ENCODE peak calls at places on chromosomes 6 and 20, in five cellular contexts. A is K562, S is H1, E is stomach, J is sigmoid colon. D is an unnamed sample.

GRCh38 chr6:56552212-56553130 is 90.2 kb downstream of the DST start:
- DNase-seq in A (no peak), S (no peak), E (no peak), J (no peak), D (no peak)

GRCh38 chr20:8646026-8646425 is 422.9 kb upstream of the PLCB4 start:
- DNase-seq in A (no peak), S (no peak), E (no peak), J (no peak), D (no peak)

GRCh38 chr6:93104195-93104817 is 315.1 kb downstream of the EPHA7 start:
- DNase-seq in A (no peak), S (no peak), E (no peak), J (no peak), D (no peak)

GRCh38 chr20:39397646-39398045 is 435.5 kb downstream of the DHX35 start:
- DNase-seq in A (no peak), S (no peak), E (no peak), J (no peak), D (no peak)

GRCh38 chr20:32434434-32434833 is 76.3 kb downstream of the ASXL1 start:
- DNase-seq in A (no peak), S (no peak), E (no peak), J (no peak), D (no peak)

GRCh38 chr6:111978826-111979225 is 75.1 kb upstream of the CCN6 start:
- DNase-seq in A (no peak), S (no peak), E (no peak), J (no peak), D (no peak)

GRCh38 chr6:69647726-69648125 is 149.1 kb downstream of the LMBRD1 start:
- DNase-seq in A (no peak), S (no peak), E (no peak), J (no peak), D (no peak)

GRCh38 chr20:58133020-58133419 is 95.4 kb downstream of the ANKRD60 start:
- DNase-seq in A (no peak), S (no peak), E (no peak), J (no peak), D (no peak)

GRCh38 chr6:2931055-2931454 is 27.9 kb upstream of the SERPINB9 start:
- DNase-seq in A (no peak), S (no peak), E (peak), J (no peak), D (no peak)

GRCh38 chr6:42268835-42269204 is 51.2 kb upstream of the MRPS10 start:
- DNase-seq in A (no peak), S (no peak), E (no peak), J (no peak), D (no peak)

GRCh38 chr6:19789100-19789805 is 47.9 kb upstream of the ID4 start:
- DNase-seq in A (no peak), S (no peak), E (no peak), J (no peak), D (no peak)

GRCh38 chr6:68649669-68650068 is 14.6 kb downstream of the ADGRB3 start:
- DNase-seq in A (no peak), S (no peak), E (no peak), J (no peak), D (no peak)

GRCh38 chr6:33609019-33609418 is 12.1 kb upstream of the ITPR3 start:
- DNase-seq in A (no peak), S (no peak), E (no peak), J (no peak), D (no peak)

GRCh38 chr6:18362058-18362561 is 25.0 kb upstream of the RNF144B start:
- DNase-seq in A (no peak), S (no peak), E (no peak), J (no peak), D (no peak)

GRCh38 chr6:105243487-105243886 is 63.7 kb upstream of the POPDC3 start:
- DNase-seq in A (no peak), S (no peak), E (no peak), J (no peak), D (no peak)

GRCh38 chr20:13271098-13271497 is 50.0 kb downstream of the ISM1 start:
- DNase-seq in A (no peak), S (no peak), E (no peak), J (no peak), D (no peak)

DNA sequence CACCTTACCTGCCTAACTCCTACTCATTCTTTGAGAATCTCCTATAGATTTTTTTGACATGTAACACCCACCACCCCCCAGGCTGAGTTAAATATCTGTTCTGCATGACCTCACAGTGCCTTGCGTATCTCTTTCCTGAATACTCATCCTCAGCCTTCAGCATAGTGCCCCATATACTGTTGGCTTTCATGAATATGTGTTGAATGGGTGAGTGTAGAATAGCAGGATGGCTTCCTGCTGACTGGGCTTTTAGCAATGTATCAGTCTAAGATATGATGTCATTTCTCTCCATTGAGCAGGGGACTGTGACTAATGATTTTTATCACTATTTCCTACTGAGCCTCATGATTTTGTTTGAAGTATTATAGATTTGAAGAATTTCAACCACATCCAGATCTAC is 361.6 kb upstream of the MARCKS start:
- DNase-seq in A (no peak), S (no peak), E (no peak), J (no peak), D (no peak)
- H3K4me3 ChIP-seq in A (no peak), S (no peak), E (no peak), J (no peak), D (no peak)

GRCh38 chr20:432677-433299 is 24.7 kb downstream of the RBCK1 start:
- DNase-seq in A (no peak), S (no peak), E (no peak), J (no peak), D (no peak)

GRCh38 chr20:433300-433975 is 25.3 kb downstream of the RBCK1 start:
- DNase-seq in A (no peak), S (no peak), E (no peak), J (no peak), D (no peak)

GRCh38 chr20:431012-431904 is 23.2 kb downstream of the RBCK1 start:
- DNase-seq in A (peak), S (no peak), E (peak), J (no peak), D (peak)

GRCh38 chr20:430091-430999 is 22.2 kb downstream of the RBCK1 start:
- DNase-seq in A (no peak), S (no peak), E (no peak), J (no peak), D (no peak)

DNA sequence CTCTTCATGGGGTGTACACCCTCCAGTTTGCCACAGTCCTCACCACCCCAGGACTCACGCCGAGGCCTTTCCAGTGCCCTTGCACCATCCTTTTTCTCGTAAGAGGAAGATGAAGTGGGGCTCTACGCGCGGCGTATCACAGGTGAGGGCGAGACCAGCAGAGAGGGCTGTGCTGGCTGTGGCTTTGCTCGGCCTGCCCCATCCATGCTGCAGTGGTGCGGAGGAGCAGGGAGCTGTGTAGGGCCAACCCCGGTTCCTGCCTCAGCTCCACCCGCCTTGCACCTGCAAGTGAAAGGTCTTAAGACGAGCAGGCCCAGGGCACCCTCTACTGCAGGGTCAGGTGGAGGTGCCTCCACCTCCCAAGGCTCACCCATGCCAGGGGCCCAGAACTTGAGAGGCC is 24.1 kb downstream of the RBCK1 start:
- DNase-seq in A (no peak), S (no peak), E (no peak), J (no peak), D (no peak)
- TF ChIP-seq POLR2AphosphoS5 in A (no peak), S (no peak), E (no peak), J (no peak), D (no peak)

GRCh38 chr20:52972965-52973819 is 1.0 kb downstream of the TSHZ2 start:
- DNase-seq in A (no peak), S (no peak), E (no peak), J (peak), D (no peak)
- H3K4me3 ChIP-seq in A (no peak), S (peak), E (peak), J (peak), D (no peak)

GRCh38 chr6:106519460-106520394 is 109.6 kb downstream of the RTN4IP1 start:
- DNase-seq in A (peak), S (no peak), E (peak), J (peak), D (peak)
- TF ChIP-seq POLR2AphosphoS5 in A (no peak), S (no peak), E (peak), J (peak), D (peak)

DNA sequence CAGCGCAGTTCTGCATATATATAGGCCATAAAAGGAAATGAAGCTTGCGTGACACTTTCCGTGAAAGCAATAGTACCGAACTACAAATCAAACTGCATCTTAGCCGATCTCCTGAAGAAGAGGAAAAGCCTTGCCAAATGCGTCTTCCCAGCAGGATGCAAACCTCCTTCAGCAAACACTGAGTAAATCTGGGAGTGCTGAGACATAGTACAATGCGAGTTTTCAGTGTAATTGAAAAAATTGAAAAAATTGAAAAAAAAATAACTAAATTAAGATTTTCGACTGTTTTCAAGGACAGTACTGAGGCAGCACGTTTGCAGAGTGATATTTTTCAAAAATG is 13.4 kb downstream of the RPP21 start:
- DNase-seq in A (no peak), S (no peak), E (no peak), J (no peak), D (no peak)
- H3K4me3 ChIP-seq in A (no peak), S (peak), E (peak), J (peak), D (no peak)

GRCh38 chr6:30857537-30857936 is 26.8 kb upstream of the DDR1 start:
- DNase-seq in A (no peak), S (no peak), E (no peak), J (no peak), D (no peak)
- TF ChIP-seq POLR2AphosphoS5 in A (no peak), S (no peak), E (no peak), J (no peak), D (no peak)

GRCh38 chr20:53454675-53455276 is 138.9 kb downstream of the ZNF217 start:
- DNase-seq in A (no peak), S (no peak), E (no peak), J (no peak), D (no peak)
- H3K4me3 ChIP-seq in A (no peak), S (no peak), E (no peak), J (no peak), D (no peak)

GRCh38 chr6:149854532-149854931 is 9.6 kb downstream of the LRP11 start:
- DNase-seq in A (no peak), S (no peak), E (peak), J (no peak), D (peak)

GRCh38 chr6:149856256-149856994 is 7.7 kb downstream of the LRP11 start:
- DNase-seq in A (no peak), S (no peak), E (no peak), J (no peak), D (no peak)

GRCh38 chr6:149852881-149853280 is 11.3 kb downstream of the LRP11 start:
- DNase-seq in A (no peak), S (no peak), E (no peak), J (no peak), D (no peak)

GRCh38 chr6:149855741-149856140 is 8.4 kb downstream of the LRP11 start:
- DNase-seq in A (no peak), S (no peak), E (no peak), J (no peak), D (no peak)

DNA sequence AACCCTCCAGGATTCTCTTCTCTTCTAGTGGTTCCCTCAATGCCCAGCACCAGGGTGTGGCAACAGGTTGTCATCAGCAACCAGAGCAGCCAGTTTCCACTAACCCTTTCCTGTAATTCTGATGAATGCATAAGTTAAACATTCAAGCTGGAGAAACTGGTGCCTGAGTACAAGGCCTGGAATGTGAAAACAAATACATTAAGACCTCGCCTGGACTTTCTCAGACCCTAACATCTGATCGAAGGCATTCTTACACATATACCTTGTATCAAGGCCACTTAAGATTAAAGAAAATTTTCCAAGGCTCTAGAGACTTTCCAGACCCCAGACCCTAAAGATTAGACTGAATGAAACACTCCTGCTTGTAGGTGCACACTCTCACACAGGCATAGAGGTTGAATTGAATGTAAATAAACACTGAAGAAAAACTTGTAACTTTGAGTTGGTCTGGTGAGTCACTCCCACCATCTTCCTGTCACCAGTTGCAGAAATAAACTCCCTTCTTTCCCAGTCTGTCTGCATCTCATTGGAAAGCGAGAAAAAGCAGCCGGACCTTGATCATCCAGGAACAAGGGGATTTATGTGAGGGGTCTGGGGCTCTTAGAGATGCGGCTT is 9.0 kb downstream of the LRP11 start:
- DNase-seq in A (no peak), S (no peak), E (peak), J (no peak), D (no peak)
- TF ChIP-seq POLR2AphosphoS5 in A (no peak), S (no peak), E (peak), J (no peak), D (no peak)

GRCh38 chr20:46650575-46651090 is 626 bp downstream of the SLC13A3 start:
- DNase-seq in A (no peak), S (no peak), E (no peak), J (no peak), D (no peak)
- H3K4me3 ChIP-seq in A (no peak), S (peak), E (peak), J (no peak), D (no peak)

D was measured in HL-60.